ENCODE peak calls at places on chromosomes 11 and 22, in four cellular contexts. Y is activated CD4-positive, alpha-beta T cell treated with anti-CD3 and anti-CD28 coated beads for 36 hours; S is mucosa of descending colon; B is breast epithelium. O is an unnamed sample.

GRCh38 chr22:37848587-37849088 is 581 bp upstream of the EIF3L start:
- DNase-seq in Y (peak; percentile 62), S (no peak), B (no peak), O (peak; percentile 49)

GRCh38 chr11:59574467-59574866 is 41.1 kb downstream of the OSBP start:
- DNase-seq in S (no peak), B (no peak), Y (no peak), O (no peak)

GRCh38 chr11:100878474-100878873 is 191.4 kb downstream of the ARHGAP42 start:
- DNase-seq in S (no peak), Y (no peak), B (no peak), O (no peak)

GRCh38 chr11:120302001-120302805 is 22.9 kb upstream of the TLCD5 start:
- DNase-seq in S (peak; percentile 74), B (peak; percentile 90), Y (no peak), O (no peak)

GRCh38 chr11:92461478-92461877 is 236.9 kb downstream of the FAT3 start:
- DNase-seq in Y (no peak), B (no peak), S (no peak), O (no peak)

GRCh38 chr11:79963886-79964660 is 523.2 kb upstream of the TENM4 start:
- DNase-seq in B (no peak), Y (no peak), S (no peak), O (no peak)

GRCh38 chr11:95095858-95096587 is 6.4 kb downstream of the ENDOD1 start:
- DNase-seq in S (no peak), B (no peak), Y (no peak), O (no peak)

GRCh38 chr22:44098021-44098739 is 74.1 kb downstream of the PARVB start:
- DNase-seq in S (no peak), B (no peak), Y (no peak), O (no peak)

GRCh38 chr11:81092517-81092916 is 1641.1 kb downstream of the FAM181B start:
- DNase-seq in Y (no peak), S (no peak), B (no peak), O (no peak)

GRCh38 chr22:40238425-40239344 is 61.0 kb downstream of the TNRC6B start:
- DNase-seq in S (no peak), B (peak; percentile 64), Y (peak; percentile 41), O (no peak)

GRCh38 chr11:86244063-86244521 is 461 bp upstream of the EED start:
- DNase-seq in S (peak; percentile 92), Y (peak; percentile 92), B (peak; percentile 83), O (peak; percentile 94)

GRCh38 chr11:2709429-2709828 is 9.6 kb upstream of the KCNQ1OT1 start:
- DNase-seq in S (no peak), B (no peak), Y (no peak), O (no peak)

GRCh38 chr11:112345708-112346107 is 85.0 kb upstream of the PLET1 start:
- DNase-seq in S (no peak), Y (no peak), B (no peak), O (no peak)

GRCh38 chr11:58741127-58741526 is 9.4 kb upstream of the GLYAT start:
- DNase-seq in Y (no peak), B (no peak), S (no peak), O (no peak)

GRCh38 chr11:1157341-1157644 is 460 bp upstream of the MUC5AC start:
- DNase-seq in S (no peak), B (no peak), Y (no peak), O (no peak)

GRCh38 chr11:67407700-67408163 is 3.8 kb downstream of the TBC1D10C start:
- DNase-seq in B (no peak), Y (no peak), S (no peak), O (no peak)

O was measured in RPMI8226.